ENCODE peak calls at places on chromosomes 3 and 15, in four cellular contexts. One of them, this sample, is unnamed.

GRCh38 chr3:142886938-142887337 is 1.9 kb downstream of the PCOLCE2 start:
- DNase-seq in H1: no peak
- DNase-seq in GM12892: no peak
- DNase-seq in SK-N-SH: no peak
- DNase-seq in this sample: no peak

GRCh38 chr3:145191543-145191942 is 969.4 kb downstream of the PLOD2 start:
- DNase-seq in H1: no peak
- DNase-seq in GM12892: no peak
- DNase-seq in SK-N-SH: no peak
- DNase-seq in this sample: no peak

GRCh38 chr3:125381743-125382142 is 6.6 kb upstream of the ZNF148 start:
- DNase-seq in H1: no peak
- DNase-seq in GM12892: no peak
- DNase-seq in SK-N-SH: no peak
- DNase-seq in this sample: no peak

GRCh38 chr3:112649478-112649735 is 8.5 kb upstream of the CCDC80 start:
- DNase-seq in H1: no peak
- DNase-seq in GM12892: no peak
- DNase-seq in SK-N-SH: no peak
- DNase-seq in this sample: no peak

GRCh38 chr3:16841906-16842709 is 42.6 kb upstream of the PLCL2 start:
- DNase-seq in H1: no peak
- DNase-seq in GM12892: peak; percentile 25
- DNase-seq in SK-N-SH: no peak
- DNase-seq in this sample: peak; percentile 14

GRCh38 chr3:187889601-187890404 is 144.5 kb upstream of the BCL6 start:
- DNase-seq in H1: no peak
- DNase-seq in GM12892: no peak
- DNase-seq in SK-N-SH: no peak
- DNase-seq in this sample: no peak

GRCh38 chr3:45462522-45463262 is 74.3 kb downstream of the LARS2 start:
- DNase-seq in H1: no peak
- DNase-seq in GM12892: no peak
- DNase-seq in SK-N-SH: no peak
- DNase-seq in this sample: peak; percentile 15

GRCh38 chr3:150391200-150391599 is 16.9 kb upstream of the TSC22D2 start:
- DNase-seq in H1: no peak
- DNase-seq in GM12892: no peak
- DNase-seq in SK-N-SH: no peak
- DNase-seq in this sample: no peak

GRCh38 chr3:101976473-101976872 is 127.2 kb downstream of the NFKBIZ start:
- DNase-seq in H1: no peak
- DNase-seq in GM12892: peak; percentile 9
- DNase-seq in SK-N-SH: no peak
- DNase-seq in this sample: no peak

GRCh38 chr15:63870403-63871209 is 36.9 kb upstream of the HERC1 start:
- DNase-seq in H1: peak; percentile 9
- DNase-seq in GM12892: no peak
- DNase-seq in SK-N-SH: no peak
- DNase-seq in this sample: no peak

GRCh38 chr3:126908752-126909275 is 74.1 kb upstream of the PLXNA1 start:
- DNase-seq in H1: no peak
- DNase-seq in GM12892: no peak
- DNase-seq in SK-N-SH: no peak
- DNase-seq in this sample: no peak

GRCh38 chr3:18030371-18030870 is 288.0 kb upstream of the TBC1D5 start:
- DNase-seq in H1: no peak
- DNase-seq in GM12892: no peak
- DNase-seq in SK-N-SH: no peak
- DNase-seq in this sample: no peak

GRCh38 chr3:60325610-60326181 is 925.6 kb downstream of the FHIT start:
- DNase-seq in H1: no peak
- DNase-seq in GM12892: no peak
- DNase-seq in SK-N-SH: peak; percentile 5
- DNase-seq in this sample: no peak

GRCh38 chr15:60840306-60840702 is 361.4 kb upstream of the ICE2 start:
- DNase-seq in H1: no peak
- DNase-seq in GM12892: no peak
- DNase-seq in SK-N-SH: no peak
- DNase-seq in this sample: no peak

GRCh38 chr15:29569533-29570092 is 252.7 kb downstream of the TJP1 start:
- DNase-seq in H1: no peak
- DNase-seq in GM12892: no peak
- DNase-seq in SK-N-SH: no peak
- DNase-seq in this sample: no peak

GRCh38 chr3:184619348-184619747 is 57.8 kb downstream of the EPHB3 start:
- DNase-seq in H1: no peak
- DNase-seq in GM12892: no peak
- DNase-seq in SK-N-SH: no peak
- DNase-seq in this sample: no peak

GRCh38 chr3:24235121-24235520 is 259.5 kb downstream of the THRB start:
- DNase-seq in H1: no peak
- DNase-seq in GM12892: no peak
- DNase-seq in SK-N-SH: no peak
- DNase-seq in this sample: no peak

GRCh38 chr3:107928084-107928445 is 162.8 kb downstream of the CD47 start:
- DNase-seq in H1: no peak
- DNase-seq in GM12892: no peak
- DNase-seq in SK-N-SH: peak; percentile 49
- DNase-seq in this sample: peak; percentile 7

GRCh38 chr15:29859981-29860745 is 37.9 kb upstream of the TJP1 start:
- DNase-seq in H1: no peak
- DNase-seq in GM12892: no peak
- DNase-seq in SK-N-SH: no peak
- DNase-seq in this sample: no peak

GRCh38 chr3:13615019-13615528 is 66.1 kb downstream of the FBLN2 start:
- DNase-seq in H1: no peak
- DNase-seq in GM12892: no peak
- DNase-seq in SK-N-SH: no peak
- DNase-seq in this sample: no peak

GRCh38 chr15:39736646-39737550 is 45.7 kb downstream of the FSIP1 start:
- DNase-seq in H1: no peak
- DNase-seq in GM12892: no peak
- DNase-seq in SK-N-SH: no peak
- DNase-seq in this sample: no peak

GRCh38 chr15:92904832-92905640 is 4.9 kb downstream of the CHD2 start:
- DNase-seq in H1: no peak
- DNase-seq in GM12892: no peak
- DNase-seq in SK-N-SH: no peak
- DNase-seq in this sample: no peak

GRCh38 chr3:30875505-30875904 is 19.0 kb downstream of the GADL1 start:
- DNase-seq in H1: no peak
- DNase-seq in GM12892: no peak
- DNase-seq in SK-N-SH: no peak
- DNase-seq in this sample: no peak
- TF ChIP-seq TAF1 in H1: no peak
- TF ChIP-seq TAF1 in GM12892: no peak
- TF ChIP-seq TAF1 in SK-N-SH: no peak
- TF ChIP-seq TAF1 in this sample: no peak

DNA sequence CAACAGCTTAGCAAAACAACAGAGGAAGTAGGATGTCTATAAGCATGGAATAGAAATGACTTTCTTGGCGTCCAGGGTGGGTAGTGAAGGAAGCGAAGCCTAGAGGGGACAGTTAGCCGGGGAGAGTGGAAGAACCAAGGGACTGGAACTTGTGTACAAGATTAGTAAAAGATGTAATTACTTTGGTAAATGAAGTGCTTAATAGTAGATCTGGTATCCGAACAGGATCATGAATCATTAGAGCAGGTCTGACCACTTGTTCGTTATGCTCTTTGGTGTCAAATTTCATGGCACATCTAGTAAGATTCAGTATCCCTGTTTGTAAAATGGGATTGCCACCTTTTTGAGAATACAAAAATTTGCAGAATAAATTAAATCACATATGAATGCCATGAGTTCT is 112.5 kb upstream of the MLF1 start:
- DNase-seq in H1: no peak
- DNase-seq in GM12892: no peak
- DNase-seq in SK-N-SH: no peak
- DNase-seq in this sample: no peak
- TF ChIP-seq TAF1 in H1: no peak
- TF ChIP-seq TAF1 in GM12892: no peak
- TF ChIP-seq TAF1 in SK-N-SH: no peak
- TF ChIP-seq TAF1 in this sample: no peak

GRCh38 chr3:178019645-178020044 is 516.6 kb upstream of the KCNMB2 start:
- DNase-seq in H1: no peak
- DNase-seq in GM12892: no peak
- DNase-seq in SK-N-SH: no peak
- DNase-seq in this sample: no peak

DNA sequence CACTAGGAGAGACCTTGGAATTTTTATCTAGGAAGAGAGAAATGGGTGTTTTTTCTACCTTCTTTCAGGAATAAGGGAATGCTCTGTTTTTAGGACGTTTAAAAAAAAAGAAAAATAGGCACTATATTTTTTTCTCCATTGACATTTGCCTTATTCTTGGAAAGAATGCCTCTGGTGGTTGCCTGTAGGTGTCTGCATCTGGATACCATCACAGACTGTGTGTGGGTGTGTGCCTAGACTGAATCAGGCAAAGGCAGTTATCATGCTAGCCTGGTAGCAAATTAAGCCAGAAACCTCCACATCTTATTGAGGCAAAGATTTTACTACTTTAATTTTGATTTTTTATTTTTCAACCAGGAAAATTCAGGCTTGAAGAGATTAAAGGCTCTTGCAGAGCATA is 513.6 kb upstream of the KCNMB2 start:
- DNase-seq in H1: no peak
- DNase-seq in GM12892: no peak
- DNase-seq in SK-N-SH: no peak
- DNase-seq in this sample: no peak
- TF ChIP-seq TAF1 in H1: no peak
- TF ChIP-seq TAF1 in GM12892: no peak
- TF ChIP-seq TAF1 in SK-N-SH: no peak
- TF ChIP-seq TAF1 in this sample: no peak

DNA sequence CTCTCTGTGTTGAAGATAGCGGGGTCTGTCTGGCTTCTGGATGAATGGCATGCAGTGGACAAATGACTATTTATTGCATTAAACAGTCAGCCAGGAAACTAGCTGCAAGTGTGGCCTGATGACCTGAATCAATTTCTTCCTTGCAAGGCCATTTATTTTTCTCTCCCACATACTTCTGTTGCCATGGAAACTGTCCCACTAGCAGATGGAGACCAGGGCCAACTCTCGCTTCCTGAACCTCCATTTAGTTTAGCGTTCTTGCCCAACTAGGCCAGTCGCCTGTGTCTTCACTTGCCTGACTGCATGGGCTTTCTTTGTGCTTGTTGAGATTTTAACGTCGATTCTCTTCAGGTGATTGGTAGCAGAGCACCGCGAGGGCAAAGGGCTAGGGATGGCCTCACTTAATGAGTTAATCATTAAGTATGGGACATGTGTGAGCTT is 27.6 kb downstream of the LMCD1 start:
- DNase-seq in H1: no peak
- DNase-seq in GM12892: no peak
- DNase-seq in SK-N-SH: peak; percentile 52
- DNase-seq in this sample: no peak
- TF ChIP-seq TAF1 in H1: no peak
- TF ChIP-seq TAF1 in GM12892: no peak
- TF ChIP-seq TAF1 in SK-N-SH: no peak
- TF ChIP-seq TAF1 in this sample: no peak

DNA sequence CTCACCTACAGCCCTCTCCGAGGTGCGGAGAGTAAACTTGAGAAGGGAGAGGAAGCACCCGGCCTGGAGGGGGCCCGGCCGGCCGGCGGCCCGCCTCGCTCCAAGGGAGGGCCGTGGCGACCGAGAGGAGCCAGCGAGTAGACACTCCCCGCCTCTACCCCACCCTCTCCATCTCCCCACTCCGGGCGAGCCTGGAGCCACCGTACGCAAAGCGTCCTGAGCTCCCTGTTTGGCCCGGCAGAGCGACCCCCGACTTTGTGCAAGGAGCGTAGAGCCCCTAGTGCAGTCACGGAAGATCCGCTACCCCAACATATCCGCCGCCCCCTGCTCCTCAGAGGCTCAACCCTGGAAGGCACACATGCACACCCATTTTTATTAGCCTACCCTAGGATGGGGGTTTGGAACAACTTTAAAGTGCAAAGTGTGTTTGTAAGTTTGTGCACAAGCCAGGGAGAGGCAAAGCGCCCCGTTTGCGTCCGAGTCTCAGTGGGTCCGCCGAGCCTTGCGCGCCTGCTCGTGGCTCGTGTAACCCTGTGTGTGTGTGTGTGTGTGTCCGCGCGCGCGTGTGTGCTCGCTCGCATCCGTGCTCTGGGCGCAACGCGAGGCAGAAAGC is 508 bp upstream of the SMAD6 start:
- DNase-seq in H1: no peak
- DNase-seq in GM12892: peak; percentile 51
- DNase-seq in SK-N-SH: peak; percentile 77
- DNase-seq in this sample: peak; percentile 53
- TF ChIP-seq TAF1 in H1: no peak
- TF ChIP-seq TAF1 in GM12892: no peak
- TF ChIP-seq TAF1 in SK-N-SH: no peak
- TF ChIP-seq TAF1 in this sample: no peak

GRCh38 chr15:66986951-66987350 is 78.5 kb upstream of the SMAD3 start:
- DNase-seq in H1: no peak
- DNase-seq in GM12892: no peak
- DNase-seq in SK-N-SH: no peak
- DNase-seq in this sample: no peak
- TF ChIP-seq TAF1 in H1: no peak
- TF ChIP-seq TAF1 in GM12892: no peak
- TF ChIP-seq TAF1 in SK-N-SH: no peak
- TF ChIP-seq TAF1 in this sample: no peak

GRCh38 chr3:130470132-130470531 is 46.8 kb upstream of the COL6A6 start:
- DNase-seq in H1: no peak
- DNase-seq in GM12892: no peak
- DNase-seq in SK-N-SH: no peak
- DNase-seq in this sample: no peak
- TF ChIP-seq TAF1 in H1: no peak
- TF ChIP-seq TAF1 in GM12892: no peak
- TF ChIP-seq TAF1 in SK-N-SH: no peak
- TF ChIP-seq TAF1 in this sample: no peak

DNA sequence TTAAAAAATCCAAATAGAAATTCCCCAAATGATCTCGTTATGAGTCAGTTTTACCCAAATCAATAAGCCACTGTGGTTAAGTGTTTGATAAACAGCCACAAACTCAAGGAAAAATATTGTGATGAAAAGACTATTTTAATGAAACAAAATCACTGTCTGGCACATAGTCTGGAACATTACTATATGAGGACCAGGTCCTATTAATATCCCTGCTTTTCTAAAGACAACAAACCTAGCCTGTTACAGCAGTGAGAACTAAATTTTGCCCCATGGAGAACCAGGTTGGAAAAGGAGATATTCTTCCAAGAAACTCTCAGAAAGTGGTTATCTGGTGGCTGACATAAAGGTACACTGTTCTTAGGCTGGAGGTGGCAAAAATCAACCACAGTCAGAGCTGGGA is 27.7 kb upstream of the ZNF385D start:
- DNase-seq in H1: no peak
- DNase-seq in GM12892: no peak
- DNase-seq in SK-N-SH: no peak
- DNase-seq in this sample: no peak
- TF ChIP-seq TAF1 in H1: no peak
- TF ChIP-seq TAF1 in GM12892: no peak
- TF ChIP-seq TAF1 in SK-N-SH: no peak
- TF ChIP-seq TAF1 in this sample: no peak